ENCODE peak calls at places on chromosomes 11 and 22, in seven cellular contexts. One of them, this sample, is unnamed.

GRCh38 chr11:6438979-6439571 is 1.7 kb downstream of the HPX start:
- DNase-seq in breast epithelium: no peak
- DNase-seq in heart right ventricle: no peak
- DNase-seq in small intestine: peak; percentile 79
- DNase-seq in cardiac muscle cell: peak; percentile 68
- DNase-seq in upper lobe of right lung: no peak
- DNase-seq in fibroblast of lung: peak; percentile 57
- DNase-seq in this sample: peak; percentile 39

GRCh38 chr22:45682069-45682468 is 10.4 kb downstream of the ATXN10 start:
- DNase-seq in breast epithelium: no peak
- DNase-seq in heart right ventricle: no peak
- DNase-seq in small intestine: no peak
- DNase-seq in cardiac muscle cell: no peak
- DNase-seq in upper lobe of right lung: no peak
- DNase-seq in fibroblast of lung: no peak
- DNase-seq in this sample: no peak

GRCh38 chr11:67293090-67293489 is 4.0 kb downstream of the ANKRD13D start:
- DNase-seq in breast epithelium: no peak
- DNase-seq in heart right ventricle: no peak
- DNase-seq in small intestine: no peak
- DNase-seq in cardiac muscle cell: no peak
- DNase-seq in upper lobe of right lung: no peak
- DNase-seq in fibroblast of lung: peak; percentile 49
- DNase-seq in this sample: no peak

GRCh38 chr11:69919659-69920499 is 100.7 kb upstream of the FGF3 start:
- DNase-seq in breast epithelium: peak; percentile 24
- DNase-seq in heart right ventricle: no peak
- DNase-seq in small intestine: no peak
- DNase-seq in cardiac muscle cell: no peak
- DNase-seq in upper lobe of right lung: no peak
- DNase-seq in fibroblast of lung: no peak
- DNase-seq in this sample: no peak

GRCh38 chr11:114438303-114438702 is 964 bp upstream of the REXO2 start:
- DNase-seq in breast epithelium: no peak
- DNase-seq in heart right ventricle: no peak
- DNase-seq in small intestine: no peak
- DNase-seq in cardiac muscle cell: no peak
- DNase-seq in upper lobe of right lung: no peak
- DNase-seq in fibroblast of lung: no peak
- DNase-seq in this sample: no peak

GRCh38 chr11:119015054-119015611 is 3.0 kb downstream of the RPS25 start:
- DNase-seq in breast epithelium: no peak
- DNase-seq in heart right ventricle: no peak
- DNase-seq in small intestine: no peak
- DNase-seq in cardiac muscle cell: no peak
- DNase-seq in upper lobe of right lung: no peak
- DNase-seq in fibroblast of lung: no peak
- DNase-seq in this sample: no peak

GRCh38 chr11:36447947-36448346 is 62.1 kb downstream of the TRAF6 start:
- DNase-seq in breast epithelium: peak; percentile 70
- DNase-seq in heart right ventricle: no peak
- DNase-seq in small intestine: no peak
- DNase-seq in cardiac muscle cell: no peak
- DNase-seq in upper lobe of right lung: no peak
- DNase-seq in fibroblast of lung: no peak
- DNase-seq in this sample: no peak

GRCh38 chr22:39727541-39727940 is 157.0 kb downstream of the CACNA1I start:
- DNase-seq in breast epithelium: no peak
- DNase-seq in heart right ventricle: no peak
- DNase-seq in small intestine: peak; percentile 25
- DNase-seq in cardiac muscle cell: no peak
- DNase-seq in upper lobe of right lung: peak; percentile 28
- DNase-seq in fibroblast of lung: peak; percentile 31
- DNase-seq in this sample: peak; percentile 27

DNA sequence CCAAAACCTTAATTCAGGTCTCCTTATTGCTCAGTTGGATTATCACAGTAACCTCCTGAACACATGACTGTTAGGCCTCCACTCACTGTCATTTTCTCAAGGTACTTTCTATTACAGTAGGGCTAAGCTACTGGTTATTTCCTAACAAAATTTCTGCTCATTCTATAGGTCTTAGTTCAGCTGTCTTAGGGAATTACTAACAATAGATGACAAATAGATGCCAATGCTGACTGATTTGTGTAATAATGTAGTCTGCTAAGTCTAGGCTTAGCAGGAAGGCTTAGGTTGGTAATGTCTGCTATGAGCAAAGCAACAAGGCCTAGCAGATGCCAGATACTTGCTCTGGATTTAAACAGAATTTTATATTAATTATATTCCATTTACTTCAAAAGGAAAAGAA is 58.1 kb downstream of the RSF1 start:
- DNase-seq in breast epithelium: no peak
- DNase-seq in heart right ventricle: no peak
- DNase-seq in small intestine: no peak
- DNase-seq in cardiac muscle cell: no peak
- DNase-seq in upper lobe of right lung: no peak
- DNase-seq in fibroblast of lung: no peak
- DNase-seq in this sample: no peak
- H3K4me3 ChIP-seq in breast epithelium: no peak overlapping the region
- H3K4me3 ChIP-seq in heart right ventricle: no peak overlapping the region
- H3K4me3 ChIP-seq in small intestine: no peak overlapping the region
- H3K4me3 ChIP-seq in cardiac muscle cell: no peak overlapping the region
- H3K4me3 ChIP-seq in upper lobe of right lung: no peak overlapping the region
- H3K4me3 ChIP-seq in fibroblast of lung: no peak overlapping the region
- H3K4me3 ChIP-seq in this sample: no peak overlapping the region

GRCh38 chr11:10304495-10305261 is at the start of gene ADM:
- DNase-seq in breast epithelium: peak; percentile 85
- DNase-seq in heart right ventricle: peak; percentile 90
- DNase-seq in small intestine: peak; percentile 86
- DNase-seq in cardiac muscle cell: peak; percentile 89
- DNase-seq in upper lobe of right lung: peak; percentile 91
- DNase-seq in fibroblast of lung: peak; percentile 96
- DNase-seq in this sample: peak; percentile 82

GRCh38 chr11:10307411-10308207 is 2.7 kb downstream of the ADM start:
- DNase-seq in breast epithelium: peak; percentile 71
- DNase-seq in heart right ventricle: peak; percentile 87
- DNase-seq in small intestine: peak; percentile 74
- DNase-seq in cardiac muscle cell: peak; percentile 87
- DNase-seq in upper lobe of right lung: peak; percentile 91
- DNase-seq in fibroblast of lung: peak; percentile 92
- DNase-seq in this sample: peak; percentile 79

GRCh38 chr11:10305262-10305963 is 540 bp downstream of the ADM start:
- DNase-seq in breast epithelium: no peak
- DNase-seq in heart right ventricle: peak; percentile 52
- DNase-seq in small intestine: peak; percentile 49
- DNase-seq in cardiac muscle cell: peak; percentile 70
- DNase-seq in upper lobe of right lung: peak; percentile 75
- DNase-seq in fibroblast of lung: peak; percentile 27
- DNase-seq in this sample: peak; percentile 44

GRCh38 chr11:10307022-10307410 is 2.1 kb downstream of the ADM start:
- DNase-seq in breast epithelium: no peak
- DNase-seq in heart right ventricle: no peak
- DNase-seq in small intestine: peak; percentile 72
- DNase-seq in cardiac muscle cell: no peak
- DNase-seq in upper lobe of right lung: no peak
- DNase-seq in fibroblast of lung: no peak
- DNase-seq in this sample: no peak

GRCh38 chr11:10305964-10306918 is 1.4 kb downstream of the ADM start:
- DNase-seq in breast epithelium: no peak
- DNase-seq in heart right ventricle: peak; percentile 41
- DNase-seq in small intestine: no peak
- DNase-seq in cardiac muscle cell: peak; percentile 60
- DNase-seq in upper lobe of right lung: no peak
- DNase-seq in fibroblast of lung: peak; percentile 37
- DNase-seq in this sample: no peak
- H3K4me1 ChIP-seq in breast epithelium: no peaks in the 10 kb centered on the region
- H3K4me1 ChIP-seq in heart right ventricle: peaks cover 62% of the 10 kb centered on the region
- H3K4me1 ChIP-seq in small intestine: peaks cover 17% of the 10 kb centered on the region
- H3K4me1 ChIP-seq in cardiac muscle cell: peaks cover 21% of the 10 kb centered on the region
- H3K4me1 ChIP-seq in upper lobe of right lung: peaks cover 70% of the 10 kb centered on the region
- H3K4me1 ChIP-seq in fibroblast of lung: peaks cover under 1% of the 10 kb centered on the region
- H3K4me1 ChIP-seq in this sample: peaks cover 45% of the 10 kb centered on the region

GRCh38 chr11:127628463-127628785 is 627.9 kb upstream of the KIRREL3 start:
- DNase-seq in breast epithelium: no peak
- DNase-seq in heart right ventricle: no peak
- DNase-seq in small intestine: no peak
- DNase-seq in cardiac muscle cell: no peak
- DNase-seq in upper lobe of right lung: no peak
- DNase-seq in fibroblast of lung: no peak
- DNase-seq in this sample: no peak
- H3K4me3 ChIP-seq in breast epithelium: no peak overlapping the region
- H3K4me3 ChIP-seq in heart right ventricle: no peak overlapping the region
- H3K4me3 ChIP-seq in small intestine: no peak overlapping the region
- H3K4me3 ChIP-seq in cardiac muscle cell: no peak overlapping the region
- H3K4me3 ChIP-seq in upper lobe of right lung: no peak overlapping the region
- H3K4me3 ChIP-seq in fibroblast of lung: no peak overlapping the region
- H3K4me3 ChIP-seq in this sample: no peak overlapping the region

GRCh38 chr11:57775474-57775873 is 13.9 kb downstream of the CTNND1 start:
- DNase-seq in breast epithelium: no peak
- DNase-seq in heart right ventricle: no peak
- DNase-seq in small intestine: no peak
- DNase-seq in cardiac muscle cell: no peak
- DNase-seq in upper lobe of right lung: no peak
- DNase-seq in fibroblast of lung: no peak
- DNase-seq in this sample: no peak

GRCh38 chr11:57770793-57771192 is 9.2 kb downstream of the CTNND1 start:
- DNase-seq in breast epithelium: no peak
- DNase-seq in heart right ventricle: no peak
- DNase-seq in small intestine: no peak
- DNase-seq in cardiac muscle cell: no peak
- DNase-seq in upper lobe of right lung: no peak
- DNase-seq in fibroblast of lung: no peak
- DNase-seq in this sample: no peak

GRCh38 chr11:57771365-57771764 is 9.8 kb downstream of the CTNND1 start:
- DNase-seq in breast epithelium: no peak
- DNase-seq in heart right ventricle: no peak
- DNase-seq in small intestine: no peak
- DNase-seq in cardiac muscle cell: no peak
- DNase-seq in upper lobe of right lung: no peak
- DNase-seq in fibroblast of lung: no peak
- DNase-seq in this sample: no peak

GRCh38 chr11:57772562-57772961 is 11.0 kb downstream of the CTNND1 start:
- DNase-seq in breast epithelium: no peak
- DNase-seq in heart right ventricle: no peak
- DNase-seq in small intestine: no peak
- DNase-seq in cardiac muscle cell: no peak
- DNase-seq in upper lobe of right lung: no peak
- DNase-seq in fibroblast of lung: no peak
- DNase-seq in this sample: no peak

GRCh38 chr11:57773026-57773598 is 11.5 kb downstream of the CTNND1 start:
- DNase-seq in breast epithelium: no peak
- DNase-seq in heart right ventricle: no peak
- DNase-seq in small intestine: peak; percentile 41
- DNase-seq in cardiac muscle cell: no peak
- DNase-seq in upper lobe of right lung: no peak
- DNase-seq in fibroblast of lung: no peak
- DNase-seq in this sample: no peak
- H3K4me1 ChIP-seq in breast epithelium: peaks cover 5% of the 10 kb centered on the region
- H3K4me1 ChIP-seq in heart right ventricle: peaks cover 82% of the 10 kb centered on the region
- H3K4me1 ChIP-seq in small intestine: peaks cover 36% of the 10 kb centered on the region
- H3K4me1 ChIP-seq in cardiac muscle cell: peaks cover 47% of the 10 kb centered on the region
- H3K4me1 ChIP-seq in upper lobe of right lung: peaks cover 89% of the 10 kb centered on the region
- H3K4me1 ChIP-seq in fibroblast of lung: peaks cover 25% of the 10 kb centered on the region
- H3K4me1 ChIP-seq in this sample: peaks cover 56% of the 10 kb centered on the region

GRCh38 chr11:123526027-123526805 is 96.1 kb downstream of the GRAMD1B start:
- DNase-seq in breast epithelium: no peak
- DNase-seq in heart right ventricle: no peak
- DNase-seq in small intestine: no peak
- DNase-seq in cardiac muscle cell: no peak
- DNase-seq in upper lobe of right lung: no peak
- DNase-seq in fibroblast of lung: no peak
- DNase-seq in this sample: no peak
- H3K4me3 ChIP-seq in breast epithelium: no peak overlapping the region
- H3K4me3 ChIP-seq in heart right ventricle: no peak overlapping the region
- H3K4me3 ChIP-seq in small intestine: no peak overlapping the region
- H3K4me3 ChIP-seq in cardiac muscle cell: no peak overlapping the region
- H3K4me3 ChIP-seq in upper lobe of right lung: no peak overlapping the region
- H3K4me3 ChIP-seq in fibroblast of lung: peak overlapping the region; percentile 44
- H3K4me3 ChIP-seq in this sample: no peak overlapping the region

This sample was measured in pancreas.